ENCODE peak calls at places on chromosomes 16 and 17, in ten cellular contexts. S, Z, J, D, A, L, N, I, W and X are unnamed samples.

GRCh38 chr17:41549596-41550039 is 21.5 kb upstream of the KRT19 start:
- DNase-seq in S (no peak), Z (no peak), J (no peak), D (no peak), A (peak), L (no peak), N (no peak), I (peak), W (no peak), X (peak)

GRCh38 chr17:39671651-39672521 is 3.6 kb downstream of the PNMT start:
- DNase-seq in S (no peak), Z (no peak), J (no peak), D (peak), A (peak), L (no peak), N (peak), I (peak), W (peak), X (peak)

GRCh38 chr16:47448830-47449575 is 11.9 kb downstream of the ITFG1 start:
- DNase-seq in S (no peak), Z (no peak), J (no peak), D (no peak), A (no peak), L (no peak), N (no peak), I (no peak), W (no peak), X (no peak)

GRCh38 chr17:9544221-9544620 is 31.4 kb downstream of the STX8 start:
- DNase-seq in S (no peak), Z (no peak), J (no peak), D (no peak), A (no peak), L (no peak), N (peak), I (no peak), W (no peak), X (no peak)

GRCh38 chr17:17075037-17075755 is 32.9 kb downstream of the MPRIP start:
- DNase-seq in S (no peak), Z (peak), J (peak), D (no peak), A (peak), L (no peak), N (peak), I (peak), W (no peak), X (peak)

GRCh38 chr17:28641579-28641978 is 3.4 kb downstream of the BLTP2 start:
- DNase-seq in S (no peak), Z (no peak), J (no peak), D (no peak), A (no peak), L (no peak), N (no peak), I (no peak), W (no peak), X (no peak)

GRCh38 chr16:69241911-69242310 is 54.9 kb downstream of the SNTB2 start:
- DNase-seq in S (no peak), Z (no peak), J (no peak), D (no peak), A (no peak), L (no peak), N (peak), I (peak), W (no peak), X (no peak)

GRCh38 chr17:79931517-79932309 is 92.5 kb upstream of the CBX4 start:
- DNase-seq in S (no peak), Z (no peak), J (no peak), D (no peak), A (peak), L (no peak), N (peak), I (peak), W (no peak), X (peak)

GRCh38 chr16:16029431-16030011 is 80.1 kb downstream of the ABCC1 start:
- DNase-seq in S (no peak), Z (no peak), J (no peak), D (no peak), A (no peak), L (no peak), N (no peak), I (peak), W (no peak), X (peak)

GRCh38 chr16:71384073-71384724 is 25.7 kb downstream of the CALB2 start:
- DNase-seq in S (no peak), Z (no peak), J (no peak), D (no peak), A (no peak), L (no peak), N (no peak), I (no peak), W (no peak), X (no peak)

GRCh38 chr17:70072900-70073299 is 2.1 kb upstream of the KCNJ16 start:
- DNase-seq in S (no peak), Z (no peak), J (no peak), D (no peak), A (no peak), L (no peak), N (no peak), I (no peak), W (no peak), X (no peak)

GRCh38 chr17:30819941-30820705 is 4.4 kb downstream of the CRLF3 start:
- DNase-seq in S (no peak), Z (no peak), J (no peak), D (no peak), A (no peak), L (no peak), N (no peak), I (peak), W (no peak), X (peak)

GRCh38 chr17:35117984-35118383 is 1.7 kb downstream of the RAD51D start:
- DNase-seq in S (no peak), Z (no peak), J (no peak), D (no peak), A (no peak), L (no peak), N (no peak), I (peak), W (no peak), X (peak)

GRCh38 chr16:72211085-72211484 is 39.1 kb upstream of the PMFBP1 start:
- DNase-seq in S (no peak), Z (no peak), J (no peak), D (no peak), A (no peak), L (no peak), N (no peak), I (no peak), W (no peak), X (no peak)

GRCh38 chr16:1296688-1297412 is 12.6 kb upstream of the UBE2I start:
- DNase-seq in S (peak), Z (no peak), J (no peak), D (peak), A (peak), L (no peak), N (peak), I (peak), W (no peak), X (peak)

GRCh38 chr16:1295465-1295864 is 14.0 kb upstream of the UBE2I start:
- DNase-seq in S (no peak), Z (no peak), J (no peak), D (no peak), A (no peak), L (no peak), N (no peak), I (no peak), W (no peak), X (no peak)

GRCh38 chr16:1291576-1291974 is 17.9 kb upstream of the UBE2I start:
- DNase-seq in S (no peak), Z (no peak), J (no peak), D (no peak), A (no peak), L (no peak), N (no peak), I (no peak), W (no peak), X (no peak)

GRCh38 chr16:1290860-1291575 is 18.4 kb upstream of the UBE2I start:
- DNase-seq in S (no peak), Z (no peak), J (no peak), D (no peak), A (no peak), L (no peak), N (no peak), I (no peak), W (no peak), X (no peak)

DNA sequence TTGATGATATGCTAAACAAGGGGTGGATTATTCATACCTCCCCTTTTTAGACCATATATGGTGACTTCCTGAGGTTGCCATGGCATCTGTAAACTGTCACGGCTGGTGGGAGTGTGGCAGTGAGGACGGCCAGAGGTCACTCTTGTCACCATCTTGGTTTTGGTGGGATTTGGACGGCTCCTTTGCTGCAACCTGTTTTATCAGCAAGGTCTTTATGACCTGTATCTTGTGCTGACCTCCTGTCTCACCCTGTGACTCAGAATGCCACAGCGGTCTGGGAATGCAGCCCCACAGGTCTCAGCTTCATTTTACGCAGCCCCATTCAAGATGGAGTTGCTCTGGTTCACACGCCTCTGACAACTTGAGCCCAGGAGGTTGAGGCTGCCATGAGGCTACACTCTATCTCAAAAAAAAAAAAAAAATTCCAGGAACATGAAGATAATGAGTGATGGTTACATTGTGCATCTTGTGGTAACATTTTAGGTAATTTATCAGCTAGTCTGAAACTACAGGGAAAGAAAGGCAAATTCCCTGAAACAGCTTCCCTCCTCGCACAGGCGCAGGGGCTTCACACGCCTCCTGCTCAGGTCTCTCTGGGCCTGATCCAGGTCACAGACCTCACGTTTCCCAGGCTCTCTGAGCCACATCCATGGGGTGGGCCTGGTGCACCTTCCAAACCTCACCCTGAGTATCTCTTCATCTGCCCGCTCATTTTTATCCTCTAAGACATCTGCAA is 15.3 kb upstream of the UBE2I start:
- DNase-seq in S (no peak), Z (no peak), J (no peak), D (no peak), A (no peak), L (no peak), N (no peak), I (no peak), W (no peak), X (no peak)
- H3K27ac ChIP-seq in S (no peak), Z (no peak), J (no peak), D (no peak), A (no peak), L (no peak), N (no peak), I (no peak), W (no peak), X (no peak)

GRCh38 chr17:77234695-77235094 is 93.9 kb downstream of the SEC14L1 start:
- DNase-seq in S (no peak), Z (no peak), J (no peak), D (no peak), A (no peak), L (no peak), N (no peak), I (no peak), W (no peak), X (peak)
- H3K27ac ChIP-seq in S (peak), Z (peak), J (no peak), D (no peak), A (peak), L (no peak), N (peak), I (peak), W (no peak), X (peak)

DNA sequence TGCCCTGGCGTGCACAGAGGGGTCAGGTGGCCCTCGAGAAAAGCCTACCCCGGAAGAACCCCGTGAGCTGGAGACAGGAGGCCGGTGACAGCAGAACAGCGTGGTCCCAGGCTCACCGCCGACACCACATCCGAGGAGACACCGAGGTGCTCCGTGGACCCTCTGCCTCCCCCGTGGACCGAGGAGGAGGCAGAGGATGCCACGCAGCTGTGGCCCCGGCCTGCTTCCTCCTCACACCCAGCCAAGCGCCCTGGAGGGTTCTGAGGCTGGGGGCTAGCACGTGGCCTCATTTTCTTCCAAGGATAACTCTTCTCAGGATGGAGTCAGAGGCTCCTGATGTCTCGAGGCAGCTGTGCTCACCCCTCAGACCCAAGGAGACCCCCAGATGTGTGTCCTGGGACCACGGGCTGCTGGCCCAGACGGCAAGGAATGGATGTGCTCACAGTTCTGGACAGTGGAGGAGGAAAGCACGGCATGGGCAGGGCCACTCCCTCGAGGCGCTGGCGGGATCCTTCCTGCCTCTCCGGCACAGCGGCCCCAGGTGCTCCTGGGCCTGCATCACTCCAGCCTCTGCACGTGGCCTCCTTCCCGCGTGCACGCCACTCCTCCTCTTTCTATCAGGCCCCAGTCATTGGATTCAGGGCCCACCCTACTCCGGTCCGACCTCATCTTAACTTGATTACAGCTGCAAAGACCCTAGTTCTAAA is 4.4 kb upstream of the PVALEF start:
- DNase-seq in S (no peak), Z (no peak), J (no peak), D (no peak), A (no peak), L (no peak), N (no peak), I (no peak), W (no peak), X (no peak)
- H3K27ac ChIP-seq in S (no peak), Z (no peak), J (no peak), D (no peak), A (no peak), L (no peak), N (no peak), I (no peak), W (no peak), X (no peak)

GRCh38 chr17:12545877-12546513 is 119.7 kb upstream of the MYOCD start:
- DNase-seq in S (no peak), Z (no peak), J (peak), D (peak), A (peak), L (peak), N (peak), I (peak), W (peak), X (peak)

GRCh38 chr17:12546983-12547382 is 118.7 kb upstream of the MYOCD start:
- DNase-seq in S (no peak), Z (no peak), J (no peak), D (no peak), A (no peak), L (no peak), N (no peak), I (no peak), W (no peak), X (no peak)

GRCh38 chr17:12548558-12548957 is 117.1 kb upstream of the MYOCD start:
- DNase-seq in S (no peak), Z (no peak), J (no peak), D (no peak), A (no peak), L (no peak), N (no peak), I (no peak), W (no peak), X (no peak)

GRCh38 chr17:12549499-12549901 is 116.2 kb upstream of the MYOCD start:
- DNase-seq in S (no peak), Z (no peak), J (no peak), D (peak), A (no peak), L (no peak), N (peak), I (peak), W (no peak), X (peak)

GRCh38 chr17:12547829-12548228 is 117.9 kb upstream of the MYOCD start:
- DNase-seq in S (no peak), Z (no peak), J (no peak), D (no peak), A (no peak), L (no peak), N (no peak), I (no peak), W (no peak), X (no peak)
- H3K27ac ChIP-seq in S (no peak), Z (no peak), J (no peak), D (no peak), A (no peak), L (no peak), N (no peak), I (no peak), W (no peak), X (no peak)

DNA sequence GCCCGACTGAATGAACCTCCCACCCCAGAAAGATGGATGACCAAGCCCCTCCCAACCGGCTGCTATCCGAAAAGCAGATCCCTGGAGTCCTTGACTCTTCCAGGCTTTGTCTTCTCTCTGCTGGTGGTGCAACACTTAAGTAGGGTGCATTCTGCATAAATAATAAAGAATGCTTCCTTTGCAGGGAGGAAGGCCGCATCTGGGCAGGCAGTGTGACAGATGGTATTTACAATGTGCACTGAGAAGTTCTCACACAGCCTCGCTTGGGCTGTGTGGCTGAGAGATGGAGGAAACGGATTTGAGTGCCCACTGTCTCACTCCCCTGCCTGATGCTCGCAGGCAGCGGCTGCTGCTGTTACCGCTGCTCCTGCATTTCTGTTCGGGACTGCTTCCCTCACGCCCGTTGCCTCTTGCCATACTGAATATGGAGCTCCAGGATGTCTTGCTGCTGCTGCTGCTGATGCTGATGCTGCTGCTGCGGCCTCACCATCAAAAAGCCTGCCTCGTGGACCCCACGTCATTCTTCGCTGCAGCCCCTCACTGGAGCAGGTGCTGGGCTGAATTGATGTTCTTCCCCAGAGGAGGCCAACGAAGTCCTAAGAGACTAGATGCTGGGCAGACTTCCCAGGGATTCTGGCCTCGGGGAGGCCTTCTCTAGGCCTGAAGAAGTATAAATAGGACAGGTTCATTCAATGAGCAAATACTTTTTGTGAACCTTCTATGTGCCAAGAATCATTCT is 7.1 kb upstream of the RHBDL3 start:
- DNase-seq in S (no peak), Z (no peak), J (no peak), D (no peak), A (no peak), L (no peak), N (no peak), I (no peak), W (no peak), X (peak)
- H3K27ac ChIP-seq in S (no peak), Z (no peak), J (no peak), D (no peak), A (no peak), L (no peak), N (no peak), I (no peak), W (no peak), X (no peak)